ENCODE peak calls at places on chromosomes 1 and 21, in four cellular contexts. Q is GM12865, G is omental fat pad, J is Calu3. A is an unnamed sample.

GRCh38 chr1:109619405-109619654 is at the start of gene GNAT2:
- DNase-seq in J (no peak), Q (no peak), G (no peak), A (no peak)

GRCh38 chr1:36759355-36759754 is 275.0 kb downstream of the GRIK3 start:
- DNase-seq in G (no peak), Q (no peak), J (no peak), A (no peak)

GRCh38 chr1:110112656-110113055 is 413 bp downstream of the UBL4B start:
- DNase-seq in Q (no peak), J (no peak), G (no peak), A (no peak)

GRCh38 chr1:20725189-20726106 is 7.1 kb downstream of the SH2D5 start:
- DNase-seq in Q (no peak), G (no peak), J (no peak), A (no peak)

GRCh38 chr1:192579319-192579738 is 3.8 kb downstream of the RGS1 start:
- DNase-seq in G (no peak), Q (peak; percentile 55), J (no peak), A (no peak)

GRCh38 chr1:44672254-44672955 is 1.9 kb downstream of the TMEM53 start:
- DNase-seq in J (no peak), Q (peak; percentile 78), G (no peak), A (peak; percentile 56)

GRCh38 chr21:29938968-29939858 is 583 bp downstream of the GRIK1 start:
- DNase-seq in J (no peak), Q (no peak), G (no peak), A (no peak)

GRCh38 chr1:41608242-41608641 is 123.8 kb upstream of the EDN2 start:
- DNase-seq in J (no peak), Q (no peak), G (no peak), A (no peak)

GRCh38 chr1:186722711-186723309 is 42.6 kb upstream of the PTGS2 start:
- DNase-seq in Q (peak; percentile 77), G (no peak), J (peak; percentile 58), A (peak; percentile 31)

GRCh38 chr21:42127164-42128125 is 56.3 kb downstream of the UMODL1 start:
- DNase-seq in G (no peak), J (no peak), Q (no peak), A (no peak)

GRCh38 chr1:58397187-58397820 is 149.2 kb downstream of the OMA1 start:
- DNase-seq in G (no peak), Q (no peak), J (no peak), A (no peak)

GRCh38 chr1:165697491-165697880 is 876 bp downstream of the ALDH9A1 start:
- DNase-seq in J (peak; percentile 5), Q (no peak), G (no peak), A (no peak)

GRCh38 chr1:17010601-17011438 is 908 bp downstream of the ATP13A2 start:
- DNase-seq in Q (peak; percentile 33), G (no peak), J (peak; percentile 5), A (no peak)

GRCh38 chr1:161781995-161782394 is 15.9 kb downstream of the ATF6 start:
- DNase-seq in Q (peak; percentile 23), G (no peak), J (no peak), A (no peak)

GRCh38 chr1:25034736-25035522 is 104.9 kb upstream of the RUNX3 start:
- DNase-seq in Q (peak; percentile 67), G (no peak), J (no peak), A (no peak)

GRCh38 chr1:226093621-226094020 is 31.1 kb downstream of the H3-3A start:
- DNase-seq in Q (no peak), J (no peak), G (no peak), A (no peak)

GRCh38 chr21:16073571-16073970 is 343.8 kb downstream of the USP25 start:
- DNase-seq in J (no peak), G (no peak), Q (no peak), A (no peak)

GRCh38 chr21:42195378-42196031 is 23.4 kb upstream of the ABCG1 start:
- DNase-seq in G (no peak), Q (no peak), J (no peak), A (no peak)

GRCh38 chr1:30889506-30889905 is 19.1 kb downstream of the SDC3 start:
- DNase-seq in Q (no peak), J (no peak), G (no peak), A (no peak)

GRCh38 chr1:14755518-14756252 is 157.2 kb downstream of the KAZN start:
- DNase-seq in J (no peak), Q (peak; percentile 81), G (no peak), A (no peak)

DNA sequence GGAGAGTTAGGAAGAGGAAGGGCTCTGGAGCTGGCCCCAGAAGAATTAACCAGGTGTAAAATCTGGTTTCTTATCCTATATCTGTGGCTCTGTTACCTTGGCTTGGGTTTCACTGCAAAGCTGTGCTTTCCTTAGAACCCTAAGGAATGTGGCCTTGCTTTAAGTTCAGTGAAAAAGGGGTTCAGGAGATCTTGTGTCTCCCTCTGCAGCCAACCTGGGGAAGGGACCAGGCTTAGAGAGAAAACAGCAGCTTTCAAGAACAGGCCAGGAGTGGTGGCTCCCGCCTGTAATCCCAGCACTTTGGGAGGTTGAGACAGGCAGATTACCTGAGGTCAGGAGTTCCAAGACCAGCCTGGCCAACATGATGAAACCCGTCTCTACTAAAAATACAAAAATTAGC is 16.1 kb upstream of the MYCL start:
- DNase-seq in J (no peak), Q (no peak), G (no peak), A (no peak)
- TF ChIP-seq CTCF in J (no peak), Q (no peak), G (no peak), A (peak; percentile 7)

DNA sequence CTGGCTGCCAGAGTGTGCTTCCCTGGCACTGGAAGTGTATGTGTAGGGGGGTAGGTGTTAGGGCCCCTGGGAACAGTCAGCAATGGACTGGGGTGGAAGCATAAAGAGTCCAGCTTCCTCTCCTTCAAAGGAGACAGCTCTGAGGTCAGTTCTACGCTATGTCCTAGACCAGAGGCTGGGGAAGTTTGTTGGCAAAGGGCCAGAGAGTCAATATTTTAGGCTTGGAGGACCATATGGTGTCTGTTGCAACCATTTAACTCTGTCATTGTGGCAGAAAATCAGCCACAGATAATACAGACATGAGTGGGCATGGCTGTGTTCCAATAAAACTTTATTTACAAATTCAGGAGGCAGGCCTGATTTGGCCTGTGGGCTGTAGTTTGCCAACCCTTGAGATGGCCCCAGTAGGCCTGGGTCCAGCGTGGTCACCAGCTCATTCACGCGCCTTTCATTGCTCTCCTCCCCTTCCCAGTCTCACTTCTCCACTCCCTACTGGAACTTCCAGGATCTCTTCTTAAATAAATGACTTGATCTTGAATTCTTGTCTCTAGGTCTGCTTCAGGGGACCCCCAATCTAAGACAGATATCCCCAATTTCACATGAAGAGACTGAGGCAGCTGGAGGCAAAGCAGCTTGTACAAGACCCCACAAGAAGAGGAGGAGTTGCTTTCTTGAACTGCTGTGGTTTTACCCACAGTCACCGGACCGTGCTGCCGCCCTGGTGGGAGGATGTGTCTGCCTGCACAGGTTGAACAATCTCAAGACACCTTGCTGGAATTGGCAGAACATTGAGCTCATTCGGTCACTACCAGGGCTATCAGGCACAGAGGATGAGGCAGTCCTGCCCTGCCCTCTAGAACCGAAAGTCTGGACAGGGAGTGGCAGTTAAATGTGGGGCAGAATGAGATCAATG is 162.4 kb upstream of the POU3F1 start:
- DNase-seq in G (no peak), Q (peak; percentile 63), J (no peak), A (peak; percentile 37)
- TF ChIP-seq CTCF in G (no peak), Q (no peak), J (no peak), A (no peak)

DNA sequence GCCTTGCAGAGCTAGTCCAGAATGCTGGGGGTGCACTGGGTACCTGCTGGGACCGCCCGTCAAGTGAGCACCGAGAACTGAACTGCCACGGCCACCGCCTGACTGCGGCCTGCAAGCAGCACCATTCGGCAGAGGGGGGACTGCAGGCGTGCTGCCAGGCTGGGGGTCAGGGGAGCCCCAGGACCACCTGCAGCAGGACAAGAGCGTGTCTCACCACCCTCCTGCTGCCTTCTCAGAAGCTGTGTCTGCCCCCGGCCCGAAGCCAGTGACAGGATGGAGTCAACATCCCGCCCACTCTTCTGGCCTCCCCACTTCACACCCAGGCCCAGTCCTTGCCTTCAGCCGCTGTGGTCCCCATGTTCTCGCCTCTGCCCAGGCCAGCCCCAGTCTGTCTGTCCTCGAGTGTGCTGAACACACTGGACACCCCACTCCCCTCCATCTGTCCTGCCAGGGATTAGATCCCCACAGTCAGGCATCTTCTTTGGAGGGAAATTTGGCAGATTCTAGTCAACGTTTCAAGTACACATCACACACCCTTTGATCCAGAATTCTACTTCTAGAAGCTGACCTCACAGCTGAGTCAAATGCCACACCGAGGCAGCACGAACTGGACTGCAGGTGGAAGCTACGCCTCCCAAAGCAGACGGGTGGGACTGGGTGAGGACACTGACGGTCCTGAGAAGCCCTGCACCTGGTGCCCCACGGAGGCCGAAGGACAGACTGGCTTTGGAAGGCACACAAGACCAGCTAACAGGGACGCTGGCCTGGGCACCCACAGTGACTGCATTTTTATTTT is 26.0 kb downstream of the PTTG1IP start:
- DNase-seq in Q (no peak), G (no peak), J (no peak), A (no peak)
- TF ChIP-seq CTCF in Q (no peak), G (no peak), J (no peak), A (no peak)

GRCh38 chr1:68051475-68051874 is 1.0 kb upstream of the DIRAS3 start:
- DNase-seq in J (no peak), G (no peak), Q (no peak), A (no peak)
- TF ChIP-seq CTCF in J (no peak), G (no peak), Q (no peak), A (no peak)

DNA sequence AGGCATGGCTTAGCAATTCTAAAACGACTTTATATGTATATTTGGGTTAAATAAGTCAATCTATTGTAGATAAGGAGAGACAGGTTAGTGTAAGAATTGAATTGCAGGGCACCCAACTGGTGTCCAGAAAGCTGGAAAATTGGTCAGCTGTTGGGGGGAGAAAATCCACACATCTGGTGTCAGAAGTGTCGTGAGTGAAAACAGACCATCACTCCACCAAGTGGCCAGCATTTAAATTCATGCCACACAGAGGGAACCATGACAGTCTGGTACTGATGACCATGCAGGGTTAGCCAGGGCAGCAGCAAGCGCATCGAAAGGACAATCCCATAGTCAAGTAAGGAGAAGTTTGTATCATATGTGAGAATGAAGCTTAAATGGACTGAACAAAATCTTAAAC is 11.7 kb downstream of the LAX1 start:
- DNase-seq in J (peak; percentile 12), G (no peak), Q (no peak), A (no peak)
- TF ChIP-seq CTCF in J (no peak), G (no peak), Q (peak; percentile 13), A (peak; percentile 19)

GRCh38 chr1:203031467-203031866 is 5.2 kb downstream of the PPFIA4 start:
- DNase-seq in G (no peak), Q (no peak), J (no peak), A (no peak)
- TF ChIP-seq CTCF in G (no peak), Q (peak; percentile 23), J (no peak), A (no peak)

GRCh38 chr1:236301080-236301957 is 19.6 kb upstream of the ERO1B start:
- DNase-seq in J (no peak), Q (no peak), G (no peak), A (no peak)
- TF ChIP-seq CTCF in J (no peak), Q (no peak), G (no peak), A (no peak)

A was measured in GM10248.